ENCODE peak calls at places on chromosomes 5 and 9, in five cellular contexts. T is A549, M is GM12878, K is stomach, F is sigmoid colon. A is an unnamed sample. For H3K9me3, the result is how much of the 10 kb centered on the place peaks cover.

GRCh38 chr5:50415912-50416311 is 25.2 kb downstream of the EMB start:
- DNase-seq in T (no peak), M (peak), K (no peak), F (no peak), A (no peak)

GRCh38 chr5:76406014-76406413 is 2.9 kb downstream of the IQGAP2 start:
- DNase-seq in T (no peak), M (no peak), K (no peak), F (no peak), A (no peak)

GRCh38 chr5:123814796-123815479 is 303.0 kb downstream of the CSNK1G3 start:
- DNase-seq in T (no peak), M (no peak), K (no peak), F (no peak), A (no peak)

GRCh38 chr5:175700991-175701390 is 43.1 kb downstream of the HRH2 start:
- DNase-seq in T (peak), M (no peak), K (no peak), F (no peak), A (no peak)

GRCh38 chr9:36316629-36317317 is 58.5 kb upstream of the GNE start:
- DNase-seq in T (no peak), M (no peak), K (peak), F (no peak), A (no peak)

GRCh38 chr5:37029436-37029835 is 152.9 kb downstream of the NIPBL start:
- DNase-seq in T (no peak), M (no peak), K (no peak), F (no peak), A (no peak)

GRCh38 chr5:158234323-158235158 is 375.6 kb upstream of the CLINT1 start:
- DNase-seq in T (no peak), M (no peak), K (no peak), F (no peak), A (no peak)

GRCh38 chr5:142655339-142656267 is 30.3 kb downstream of the FGF1 start:
- DNase-seq in T (peak), M (no peak), K (peak), F (peak), A (peak)

GRCh38 chr5:93267276-93267675 is 313.7 kb downstream of the NR2F1-AS1 start:
- DNase-seq in T (no peak), M (no peak), K (no peak), F (no peak), A (peak)

GRCh38 chr5:154647760-154648143 is 107.4 kb upstream of the LARP1 start:
- DNase-seq in T (no peak), M (no peak), K (no peak), F (no peak), A (no peak)

GRCh38 chr9:1723616-1724015 is 291.5 kb upstream of the SMARCA2 start:
- DNase-seq in T (no peak), M (no peak), K (no peak), F (no peak), A (no peak)

GRCh38 chr9:129258823-129259301 is 80.8 kb upstream of the IER5L start:
- DNase-seq in T (no peak), M (no peak), K (no peak), F (no peak), A (peak)

GRCh38 chr5:77987331-77987730 is 211.2 kb upstream of the TBCA start:
- DNase-seq in T (no peak), M (no peak), K (no peak), F (no peak), A (no peak)

GRCh38 chr5:34001231-34001935 is 6.5 kb downstream of the AMACR start:
- DNase-seq in T (no peak), M (no peak), K (peak), F (peak), A (no peak)

GRCh38 chr5:170854550-170854949 is 7.3 kb upstream of the RANBP17 start:
- DNase-seq in T (no peak), M (no peak), K (no peak), F (no peak), A (no peak)

GRCh38 chr5:179836225-179837019 is 15.7 kb downstream of the SQSTM1 start:
- DNase-seq in T (no peak), M (no peak), K (no peak), F (peak), A (no peak)

GRCh38 chr9:15150939-15151338 is 156.1 kb downstream of the TTC39B start:
- DNase-seq in T (no peak), M (no peak), K (no peak), F (no peak), A (no peak)

GRCh38 chr9:113898596-113898995 is 22.5 kb downstream of the ZNF618 start:
- DNase-seq in T (no peak), M (no peak), K (no peak), F (no peak), A (no peak)

GRCh38 chr9:88528356-88528755 is 6.6 kb upstream of the NXNL2 start:
- DNase-seq in T (no peak), M (no peak), K (no peak), F (no peak), A (no peak)

GRCh38 chr9:90009447-90009846 is 404.6 kb downstream of the GADD45G start:
- DNase-seq in T (no peak), M (no peak), K (no peak), F (no peak), A (no peak)

GRCh38 chr5:130549884-130550552 is 615.0 kb downstream of the HINT1 start:
- DNase-seq in T (no peak), M (no peak), K (no peak), F (no peak), A (no peak)

GRCh38 chr5:111066261-111066938 is 5.1 kb upstream of the TSLP start:
- DNase-seq in T (no peak), M (no peak), K (no peak), F (no peak), A (no peak)

GRCh38 chr5:39760385-39761198 is 335.8 kb upstream of the DAB2 start:
- DNase-seq in T (no peak), M (no peak), K (no peak), F (no peak), A (no peak)

GRCh38 chr5:163506726-163507125 is 1.3 kb downstream of the MAT2B start:
- DNase-seq in T (no peak), M (no peak), K (no peak), F (no peak), A (no peak)

GRCh38 chr9:105459329-105459728 is 11.5 kb downstream of the FSD1L start:
- DNase-seq in T (no peak), M (no peak), K (no peak), F (no peak), A (no peak)

DNA sequence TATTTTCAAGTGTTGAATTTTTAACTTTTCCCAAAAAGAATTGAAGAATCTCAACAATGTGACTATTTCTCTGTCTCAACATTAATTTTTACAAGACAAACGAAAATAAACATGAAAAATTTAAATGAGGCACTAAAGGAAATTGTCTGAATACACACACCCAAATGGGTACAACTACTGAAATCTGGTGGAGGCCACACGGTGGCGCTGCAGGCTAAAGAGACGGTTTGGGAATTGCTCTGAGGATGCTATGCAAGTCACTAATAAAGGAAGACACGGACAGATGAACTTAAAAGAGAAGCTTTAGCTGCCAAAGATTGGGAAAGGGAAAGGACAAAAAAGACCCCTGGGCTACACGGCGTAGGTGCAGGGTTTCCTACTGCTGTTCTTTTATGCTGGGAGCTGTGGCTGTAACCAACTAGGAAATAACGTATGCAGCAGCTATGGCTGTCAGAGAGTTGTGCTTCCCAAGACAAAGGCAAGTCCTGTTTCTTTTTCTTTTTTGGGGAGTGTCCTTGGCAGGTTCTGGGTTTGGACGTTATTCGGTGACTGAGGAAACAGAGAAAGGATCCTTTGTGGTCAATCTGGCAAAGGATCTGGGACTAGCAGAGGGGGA is at the start of gene PCDHB10:
- DNase-seq in T (no peak), M (no peak), K (no peak), F (peak), A (no peak)
- H3K9me3 ChIP-seq in T (under half), M (under half), K (under half), F (under half), A (half or more)

GRCh38 chr5:56440871-56441740 is 208.0 kb upstream of the ANKRD55 start:
- DNase-seq in T (peak), M (no peak), K (no peak), F (no peak), A (peak)
- TF ChIP-seq EP300 in T (peak), M (no peak), K (no peak), F (no peak), A (no peak)

GRCh38 chr9:130682490-130683121 is 11.0 kb upstream of the EXOSC2 start:
- DNase-seq in T (peak), M (no peak), K (peak), F (peak), A (peak)
- TF ChIP-seq POLR2A in T (no peak), M (no peak), K (no peak), F (no peak), A (no peak)

GRCh38 chr5:16812911-16813310 is 123.2 kb downstream of the MYO10 start:
- DNase-seq in T (peak), M (no peak), K (peak), F (no peak), A (no peak)

GRCh38 chr5:16815432-16815831 is 120.7 kb downstream of the MYO10 start:
- DNase-seq in T (no peak), M (no peak), K (peak), F (no peak), A (peak)

GRCh38 chr5:16810503-16810854 is 125.6 kb downstream of the MYO10 start:
- DNase-seq in T (no peak), M (no peak), K (no peak), F (no peak), A (no peak)

GRCh38 chr5:16809816-16810502 is 126.1 kb downstream of the MYO10 start:
- DNase-seq in T (no peak), M (no peak), K (peak), F (no peak), A (peak)

DNA sequence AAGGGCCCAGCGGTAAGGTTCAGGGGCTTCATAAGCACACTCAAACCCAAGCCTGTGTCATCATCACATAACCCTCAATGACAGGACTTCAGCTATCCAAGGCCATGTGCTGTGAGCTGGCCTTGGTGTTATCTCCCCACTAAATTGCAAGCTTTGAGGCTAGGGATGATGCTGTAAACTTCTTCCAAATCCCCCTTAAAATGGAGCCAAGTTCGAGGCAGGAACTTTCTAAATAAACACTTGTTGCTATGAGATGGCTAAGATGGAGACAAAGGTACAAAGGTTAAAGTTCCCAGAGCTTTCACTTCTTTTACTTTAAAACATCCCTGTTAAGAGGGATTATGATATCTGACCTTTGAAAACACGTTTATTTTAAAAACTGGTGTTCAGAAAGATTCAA is 123.6 kb downstream of the MYO10 start:
- DNase-seq in T (no peak), M (no peak), K (no peak), F (no peak), A (no peak)
- H3K9me3 ChIP-seq in T (under half), M (under half), K (under half), F (under half), A (under half)

GRCh38 chr5:31106259-31106658 is 87.2 kb upstream of the CDH6 start:
- DNase-seq in T (no peak), M (no peak), K (no peak), F (no peak), A (no peak)

GRCh38 chr5:31104775-31105174 is 88.7 kb upstream of the CDH6 start:
- DNase-seq in T (no peak), M (no peak), K (no peak), F (no peak), A (no peak)

GRCh38 chr5:31106742-31107546 is 86.5 kb upstream of the CDH6 start:
- DNase-seq in T (no peak), M (no peak), K (no peak), F (no peak), A (no peak)
- TF ChIP-seq EP300 in T (no peak), M (no peak), K (no peak), F (no peak), A (no peak)

A was measured in upper lobe of left lung.